ENCODE peak calls at places on chromosomes 3 and 15, in six cellular contexts. Y is stimulated activated CD4-positive, alpha-beta T cell treated with anti-CD3 and anti-CD28 coated beads, Interleukin-1b, Interleukin-23, amount 100 ng/mL, for 1 hour; T is stimulated activated CD8-positive, alpha-beta memory T cell treated with anti-CD3 and anti-CD28 coated beads, Interleukin-2, amount 100 ng/mL, for 48 hours; Q is activated gamma-delta T cell treated with Interleukin-2 at 50 U/mL for 16 hours; S is CD4-positive, alpha-beta T cell; M is fibroblast of lung. V is an unnamed sample.
A peak's percentile ranks its signal among the peaks of the same experiment; 100 is the strongest.

GRCh38 chr15:92614791-92615785 is 40.5 kb downstream of the FAM174B start:
- DNase-seq in Y (no peak), T (no peak), Q (no peak), S (no peak), M (no peak), V (no peak)

GRCh38 chr15:91541286-91541685 is 312.2 kb upstream of the SLCO3A1 start:
- DNase-seq in Y (no peak), T (no peak), Q (no peak), S (no peak), M (no peak), V (no peak)

GRCh38 chr3:178875157-178875556 is 196.5 kb downstream of the ZMAT3 start:
- DNase-seq in Y (no peak), T (no peak), Q (no peak), S (no peak), M (no peak), V (no peak)

GRCh38 chr3:100245146-100245545 is 15.6 kb upstream of the TBC1D23 start:
- DNase-seq in Y (no peak), T (no peak), Q (no peak), S (no peak), M (no peak), V (no peak)

GRCh38 chr3:151446002-151446340 is 14.9 kb downstream of the IGSF10 start:
- DNase-seq in Y (no peak), T (no peak), Q (no peak), S (no peak), M (no peak), V (no peak)

GRCh38 chr15:46682969-46683791 is 1034.1 kb upstream of the SEMA6D start:
- DNase-seq in Y (no peak), T (no peak), Q (no peak), S (no peak), M (no peak), V (no peak)

GRCh38 chr3:127639173-127640030 is 10.4 kb downstream of the PODXL2 start:
- DNase-seq in Y (no peak), T (no peak), Q (no peak), S (no peak), M (no peak), V (no peak)

GRCh38 chr3:56370991-56371775 is 97.1 kb downstream of the ERC2 start:
- DNase-seq in Y (no peak), T (no peak), Q (no peak), S (no peak), M (no peak), V (no peak)

GRCh38 chr15:85762039-85762755 is 32.5 kb downstream of the KLHL25 start:
- DNase-seq in Y (no peak), T (no peak), Q (no peak), S (no peak), M (no peak), V (no peak)

GRCh38 chr3:133595341-133595740 is 21.9 kb downstream of the CDV3 start:
- DNase-seq in Y (no peak), T (no peak), Q (no peak), S (no peak), M (no peak), V (no peak)

GRCh38 chr3:28761380-28761779 is 412.8 kb upstream of the AZI2 start:
- DNase-seq in Y (no peak), T (no peak), Q (no peak), S (no peak), M (no peak), V (no peak)

GRCh38 chr3:27758083-27758482 is 36.0 kb upstream of the EOMES start:
- DNase-seq in Y (no peak), T (peak; percentile 7), Q (no peak), S (no peak), M (peak; percentile 67), V (no peak)

GRCh38 chr15:91289324-91289723 is 189.3 kb downstream of the SV2B start:
- DNase-seq in Y (no peak), T (no peak), Q (no peak), S (no peak), M (no peak), V (no peak)

GRCh38 chr3:189580190-189580589 is 51.0 kb upstream of the TP63 start:
- DNase-seq in Y (no peak), T (no peak), Q (no peak), S (no peak), M (no peak), V (no peak)

GRCh38 chr3:113541519-113541918 is 9.2 kb downstream of the SIDT1 start:
- DNase-seq in Y (no peak), T (no peak), Q (no peak), S (no peak), M (no peak), V (no peak)

GRCh38 chr15:72163719-72164118 is 33.9 kb downstream of the GRAMD2A start:
- DNase-seq in Y (no peak), T (no peak), Q (no peak), S (no peak), M (no peak), V (no peak)

GRCh38 chr3:61537366-61537765 is 24.0 kb upstream of the PTPRG start:
- DNase-seq in Y (no peak), T (no peak), Q (no peak), S (no peak), M (no peak), V (no peak)

GRCh38 chr15:65110676-65111292 is 4.2 kb downstream of the UBAP1L start:
- DNase-seq in Y (no peak), T (no peak), Q (no peak), S (no peak), M (peak; percentile 47), V (no peak)

GRCh38 chr3:52468336-52468735 is 12.9 kb downstream of the NISCH start:
- DNase-seq in Y (no peak), T (no peak), Q (no peak), S (no peak), M (peak; percentile 31), V (no peak)

GRCh38 chr3:98445949-98446406 is 17.0 kb upstream of the OR5K1 start:
- DNase-seq in Y (no peak), T (no peak), Q (no peak), S (no peak), M (no peak), V (no peak)

GRCh38 chr15:63104727-63105126 is 16.9 kb upstream of the LACTB start:
- DNase-seq in Y (no peak), T (no peak), Q (no peak), S (no peak), M (peak; percentile 83), V (no peak)

GRCh38 chr3:124409650-124410275 is 320.5 kb upstream of the UMPS start:
- DNase-seq in Y (no peak), T (no peak), Q (no peak), S (no peak), M (peak; percentile 43), V (no peak)

GRCh38 chr3:65391068-65391467 is 647.6 kb downstream of the MAGI1 start:
- DNase-seq in Y (no peak), T (no peak), Q (no peak), S (no peak), M (no peak), V (no peak)

V was measured in B cell.